ENCODE peak calls at places on chromosomes 1 and 21, in eight cellular contexts. Y, M, A, H, D, C, P and O are unnamed samples.

GRCh38 chr1:21530368-21531016 is 21.3 kb downstream of the ALPL start:
- DNase-seq in Y (no peak), M (no peak), A (no peak), H (no peak), D (no peak), C (no peak), P (peak), O (no peak)

GRCh38 chr21:34935452-34935851 is 113.7 kb downstream of the RUNX1 start:
- DNase-seq in Y (peak), M (no peak), A (no peak), H (no peak), D (no peak), C (no peak), P (no peak), O (no peak)

GRCh38 chr21:17947546-17947945 is 128.4 kb upstream of the C21orf91 start:
- DNase-seq in Y (no peak), M (no peak), A (no peak), H (peak), D (no peak), C (no peak), P (no peak), O (no peak)

GRCh38 chr1:24317081-24317480 is 2.1 kb upstream of the GRHL3 start:
- DNase-seq in Y (peak), M (no peak), A (no peak), H (no peak), D (no peak), C (no peak), P (no peak), O (no peak)

GRCh38 chr21:25360593-25360992 is 246.7 kb downstream of the MRPL39 start:
- DNase-seq in Y (no peak), M (no peak), A (no peak), H (no peak), D (no peak), C (no peak), P (no peak), O (no peak)

GRCh38 chr1:40153073-40153770 is 8.0 kb upstream of the RLF start:
- DNase-seq in Y (peak), M (peak), A (peak), H (peak), D (no peak), C (no peak), P (peak), O (peak)

GRCh38 chr1:226875641-226876295 is 5.4 kb downstream of the PSEN2 start:
- DNase-seq in Y (peak), M (no peak), A (no peak), H (peak), D (no peak), C (no peak), P (peak), O (no peak)

GRCh38 chr1:208033236-208033635 is 122.3 kb upstream of the CD34 start:
- DNase-seq in Y (no peak), M (no peak), A (no peak), H (no peak), D (no peak), C (no peak), P (no peak), O (no peak)

GRCh38 chr1:107141491-107142369 is 891 bp downstream of the NTNG1 start:
- DNase-seq in Y (peak), M (peak), A (peak), H (peak), D (no peak), C (peak), P (peak), O (peak)

GRCh38 chr1:9730096-9730901 is 78.8 kb downstream of the PIK3CD start:
- DNase-seq in Y (no peak), M (no peak), A (no peak), H (no peak), D (peak), C (no peak), P (no peak), O (no peak)

GRCh38 chr1:44842763-44843655 is at the start of gene PTCH2:
- DNase-seq in Y (no peak), M (peak), A (peak), H (peak), D (peak), C (peak), P (peak), O (peak)

GRCh38 chr1:10200620-10201019 is 9.8 kb upstream of the KIF1B start:
- DNase-seq in Y (no peak), M (no peak), A (no peak), H (no peak), D (no peak), C (no peak), P (no peak), O (no peak)

GRCh38 chr1:93029317-93029716 is 49.8 kb upstream of the MTF2 start:
- DNase-seq in Y (no peak), M (no peak), A (no peak), H (no peak), D (no peak), C (no peak), P (no peak), O (no peak)

GRCh38 chr1:87472716-87473115 is 144.0 kb downstream of the LMO4 start:
- DNase-seq in Y (no peak), M (no peak), A (no peak), H (no peak), D (no peak), C (no peak), P (no peak), O (no peak)

GRCh38 chr1:87473203-87473661 is 144.6 kb downstream of the LMO4 start:
- DNase-seq in Y (peak), M (no peak), A (peak), H (peak), D (no peak), C (no peak), P (no peak), O (no peak)

GRCh38 chr1:87474098-87474497 is 145.4 kb downstream of the LMO4 start:
- DNase-seq in Y (no peak), M (no peak), A (no peak), H (no peak), D (no peak), C (no peak), P (no peak), O (no peak)

DNA sequence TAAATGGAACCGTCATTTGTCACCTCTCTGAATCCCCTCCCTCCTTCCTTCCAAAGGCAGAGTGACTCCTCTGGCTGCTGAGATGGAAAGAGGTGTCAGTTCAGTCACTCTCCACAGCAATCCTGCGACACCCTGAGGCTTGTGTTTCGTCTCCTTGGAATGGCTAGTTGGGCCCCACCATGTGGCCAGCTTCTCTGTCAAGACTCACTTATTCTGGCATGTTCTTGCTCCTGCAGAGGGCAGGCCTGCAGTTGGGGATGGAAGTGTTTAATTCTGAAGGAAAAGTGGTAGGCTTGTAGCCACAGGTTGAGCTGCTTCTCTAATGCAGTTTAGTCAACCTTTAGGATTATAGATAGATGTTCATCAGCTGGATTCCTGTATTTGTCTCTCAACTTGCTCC is 149.6 kb downstream of the LMO4 start:
- DNase-seq in Y (peak), M (no peak), A (peak), H (peak), D (peak), C (no peak), P (peak), O (peak)
- TF ChIP-seq CTCF in Y (no peak), M (peak), A (no peak), H (no peak), D (peak), C (no peak), P (no peak), O (no peak)

GRCh38 chr21:23155281-23155680 is 2157.1 kb downstream of the NCAM2 start:
- DNase-seq in Y (no peak), M (no peak), A (no peak), H (no peak), D (no peak), C (no peak), P (no peak), O (no peak)

DNA sequence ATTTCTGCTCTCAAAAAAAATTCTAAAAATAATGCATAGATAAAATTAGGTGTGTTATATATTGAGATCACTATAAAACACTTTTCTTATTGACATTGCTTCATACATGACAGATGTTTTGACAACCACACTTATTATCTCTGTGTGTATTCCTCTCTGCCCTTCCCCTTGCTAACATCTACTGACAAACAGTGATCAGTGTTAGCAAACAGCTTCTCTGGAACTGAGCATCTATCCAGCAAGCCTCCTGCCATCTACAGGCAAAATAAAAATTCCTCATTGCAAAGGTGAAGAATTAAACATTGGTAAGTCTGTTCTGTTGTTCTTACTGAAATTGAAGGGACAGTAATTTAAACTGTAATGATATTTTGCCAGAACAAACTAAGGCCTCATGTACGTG is 2153.9 kb downstream of the NCAM2 start:
- DNase-seq in Y (peak), M (no peak), A (no peak), H (no peak), D (no peak), C (no peak), P (no peak), O (no peak)
- TF ChIP-seq CTCF in Y (no peak), M (no peak), A (no peak), H (no peak), D (no peak), C (no peak), P (no peak), O (no peak)

DNA sequence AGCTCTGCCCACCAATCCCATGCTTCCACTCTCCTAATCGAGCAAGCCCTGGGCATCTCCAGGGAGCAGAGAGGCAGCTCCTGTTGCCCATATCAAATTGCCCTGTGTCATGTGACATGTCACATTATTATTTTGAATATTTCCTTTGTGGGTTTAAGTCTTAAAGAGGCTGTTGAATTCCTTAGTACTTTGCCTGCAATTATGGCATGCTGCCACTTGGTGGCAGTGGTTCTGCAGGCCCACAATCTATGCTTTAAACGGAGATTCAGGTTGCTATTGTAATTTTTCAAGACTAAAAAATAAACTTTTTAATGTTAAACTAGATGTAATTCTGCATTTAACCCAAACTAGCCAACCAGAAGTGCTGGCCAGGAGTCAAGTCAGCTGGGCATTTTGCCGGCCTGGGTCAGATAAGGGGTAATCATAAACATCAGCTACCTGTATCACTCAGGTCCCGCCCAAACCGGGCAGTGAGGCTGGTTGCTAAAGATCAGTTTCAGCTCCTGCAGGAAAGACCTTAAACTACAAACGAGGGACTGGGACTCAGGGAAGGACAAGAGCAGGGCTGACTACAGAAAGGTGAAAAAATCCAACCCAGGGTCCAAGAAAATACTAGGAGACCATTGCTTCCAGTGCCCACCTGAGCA is 37.3 kb upstream of the ARHGEF16 start:
- DNase-seq in Y (peak), M (no peak), A (no peak), H (no peak), D (no peak), C (no peak), P (no peak), O (no peak)
- TF ChIP-seq CTCF in Y (peak), M (peak), A (peak), H (peak), D (no peak), C (peak), P (peak), O (peak)

GRCh38 chr1:241485554-241485992 is 34.0 kb downstream of the FH start:
- DNase-seq in Y (peak), M (no peak), A (peak), H (peak), D (no peak), C (no peak), P (peak), O (no peak)
- TF ChIP-seq CTCF in Y (peak), M (peak), A (peak), H (peak), D (no peak), C (peak), P (peak), O (peak)

GRCh38 chr1:91884459-91885290 is 1.3 kb downstream of the TGFBR3 start:
- DNase-seq in Y (peak), M (peak), A (peak), H (no peak), D (peak), C (peak), P (peak), O (peak)

GRCh38 chr1:91885331-91885715 is 628 bp downstream of the TGFBR3 start:
- DNase-seq in Y (no peak), M (no peak), A (no peak), H (peak), D (peak), C (no peak), P (no peak), O (peak)

GRCh38 chr1:91883470-91883869 is 2.5 kb downstream of the TGFBR3 start:
- DNase-seq in Y (peak), M (no peak), A (peak), H (peak), D (no peak), C (no peak), P (peak), O (no peak)

GRCh38 chr1:91889717-91890459 is 3.9 kb upstream of the TGFBR3 start:
- DNase-seq in Y (peak), M (no peak), A (peak), H (peak), D (no peak), C (no peak), P (no peak), O (no peak)

GRCh38 chr1:91885716-91886506 is at the start of gene TGFBR3:
- DNase-seq in Y (peak), M (peak), A (peak), H (peak), D (peak), C (peak), P (peak), O (peak)
- TF ChIP-seq CTCF in Y (peak), M (peak), A (peak), H (peak), D (peak), C (peak), P (peak), O (no peak)

GRCh38 chr1:33433509-33434362 is 2.8 kb upstream of the PHC2 start:
- DNase-seq in Y (peak), M (no peak), A (peak), H (peak), D (peak), C (no peak), P (peak), O (no peak)

GRCh38 chr1:33429846-33430750 is 797 bp downstream of the PHC2 start:
- DNase-seq in Y (peak), M (peak), A (no peak), H (peak), D (peak), C (peak), P (no peak), O (peak)

GRCh38 chr1:33429332-33429731 is 1.6 kb downstream of the PHC2 start:
- DNase-seq in Y (no peak), M (no peak), A (no peak), H (no peak), D (no peak), C (no peak), P (no peak), O (no peak)

GRCh38 chr1:33428661-33429060 is 2.2 kb downstream of the PHC2 start:
- DNase-seq in Y (no peak), M (no peak), A (no peak), H (no peak), D (no peak), C (no peak), P (no peak), O (no peak)

DNA sequence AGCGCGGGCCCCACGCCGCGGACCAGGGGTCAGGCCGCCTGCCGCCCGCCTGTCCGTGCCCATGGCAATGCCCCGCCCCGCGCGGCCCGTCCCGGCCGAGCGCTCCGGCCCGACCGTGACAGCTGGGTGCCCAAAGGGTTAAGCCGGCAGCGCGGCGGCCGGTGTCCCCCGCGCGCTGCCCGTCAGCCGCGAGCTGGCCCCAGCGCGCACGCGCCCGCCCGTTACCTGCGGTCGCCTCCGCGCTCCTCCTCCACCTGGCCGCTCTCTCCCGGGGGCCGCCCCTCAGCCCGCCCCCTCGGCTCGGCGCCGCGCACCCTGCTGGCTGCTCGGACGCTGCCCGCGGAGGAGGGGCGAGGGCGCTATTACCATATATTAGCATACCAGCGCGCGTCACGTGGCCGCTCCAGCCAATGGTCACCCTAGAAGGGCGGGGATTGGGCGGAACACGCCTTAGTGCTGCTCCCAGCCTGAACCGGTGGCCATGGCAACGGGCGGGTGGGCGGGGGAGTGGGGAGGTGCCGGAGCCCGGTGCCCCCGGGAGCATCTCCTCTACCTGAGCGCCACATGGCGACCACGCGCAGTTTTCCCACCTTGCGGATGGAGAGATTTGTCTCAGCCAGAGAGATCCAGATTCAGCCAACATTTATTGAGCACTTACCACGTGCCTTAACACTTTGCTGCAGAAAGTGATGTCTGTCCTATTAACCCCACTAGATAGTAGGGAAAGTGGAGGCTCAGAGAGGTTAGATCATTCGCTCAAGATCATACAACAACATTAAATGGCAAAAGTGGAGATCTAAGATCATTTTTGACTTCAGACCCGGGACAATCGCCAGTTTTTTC is at the start of gene PHC2:
- DNase-seq in Y (peak), M (peak), A (peak), H (peak), D (peak), C (peak), P (peak), O (peak)
- TF ChIP-seq CTCF in Y (no peak), M (peak), A (peak), H (peak), D (no peak), C (peak), P (no peak), O (peak)

GRCh38 chr1:2557146-2558029 is 1.2 kb downstream of the TNFRSF14 start:
- DNase-seq in Y (no peak), M (no peak), A (no peak), H (no peak), D (peak), C (no peak), P (no peak), O (no peak)

GRCh38 chr1:2553871-2554620 is 2.1 kb upstream of the TNFRSF14 start:
- DNase-seq in Y (no peak), M (no peak), A (no peak), H (no peak), D (no peak), C (no peak), P (no peak), O (no peak)

GRCh38 chr1:2555634-2556276 is 416 bp upstream of the TNFRSF14 start:
- DNase-seq in Y (no peak), M (no peak), A (peak), H (peak), D (peak), C (no peak), P (no peak), O (no peak)

GRCh38 chr1:2556277-2557145 is at the start of gene TNFRSF14:
- DNase-seq in Y (peak), M (no peak), A (peak), H (peak), D (peak), C (no peak), P (peak), O (no peak)

GRCh38 chr1:2554621-2555387 is 1.4 kb upstream of the TNFRSF14 start:
- DNase-seq in Y (no peak), M (no peak), A (no peak), H (no peak), D (no peak), C (no peak), P (no peak), O (no peak)
- TF ChIP-seq CTCF in Y (peak), M (peak), A (peak), H (peak), D (peak), C (peak), P (peak), O (no peak)